ENCODE peak calls at places on chromosomes 6 and 20, in ten cellular contexts. One of them, this sample, is unnamed.
A peak's percentile ranks its signal among the peaks of the same experiment; 100 is the strongest.

GRCh38 chr20:63289311-63290135 is 3.5 kb upstream of the COL20A1 start:
- DNase-seq in NCI-H748 treated with DMSO at 0.1 percent for 48 hours: no peak
- DNase-seq in progenitor cell of endocrine pancreas: no peak
- DNase-seq in activated T-cell treated with anti-CD3 and anti-CD28 coated beads, Interleukin-2, amount 50 U/mL, for 4 hours: no peak
- DNase-seq in glomerular endothelial cell: no peak
- DNase-seq in stimulated activated CD8-positive, alpha-beta memory T cell treated with anti-CD3 and anti-CD28 coated beads, Interleukin-2, amount 100 ng/mL, for 1 hour: no peak
- DNase-seq in AG10803: no peak
- DNase-seq in stimulated activated CD4-positive, alpha-beta T cell treated with anti-CD3 and anti-CD28 coated beads, Interleukin-15, amount 100 ng/mL, for 24 hours: no peak
- DNase-seq in caudate nucleus: no peak
- DNase-seq in iPS DF 6.9: no peak
- DNase-seq in this sample: no peak

GRCh38 chr6:163860194-163861081 is 445.9 kb downstream of the QKI start:
- DNase-seq in NCI-H748 treated with DMSO at 0.1 percent for 48 hours: no peak
- DNase-seq in progenitor cell of endocrine pancreas: no peak
- DNase-seq in activated T-cell treated with anti-CD3 and anti-CD28 coated beads, Interleukin-2, amount 50 U/mL, for 4 hours: no peak
- DNase-seq in glomerular endothelial cell: no peak
- DNase-seq in stimulated activated CD8-positive, alpha-beta memory T cell treated with anti-CD3 and anti-CD28 coated beads, Interleukin-2, amount 100 ng/mL, for 1 hour: no peak
- DNase-seq in AG10803: peak; percentile 63
- DNase-seq in stimulated activated CD4-positive, alpha-beta T cell treated with anti-CD3 and anti-CD28 coated beads, Interleukin-15, amount 100 ng/mL, for 24 hours: no peak
- DNase-seq in caudate nucleus: no peak
- DNase-seq in iPS DF 6.9: no peak
- DNase-seq in this sample: no peak

GRCh38 chr6:37104935-37105781 is 64.8 kb upstream of the PIM1 start:
- DNase-seq in NCI-H748 treated with DMSO at 0.1 percent for 48 hours: no peak
- DNase-seq in progenitor cell of endocrine pancreas: no peak
- DNase-seq in activated T-cell treated with anti-CD3 and anti-CD28 coated beads, Interleukin-2, amount 50 U/mL, for 4 hours: no peak
- DNase-seq in glomerular endothelial cell: no peak
- DNase-seq in stimulated activated CD8-positive, alpha-beta memory T cell treated with anti-CD3 and anti-CD28 coated beads, Interleukin-2, amount 100 ng/mL, for 1 hour: no peak
- DNase-seq in AG10803: no peak
- DNase-seq in stimulated activated CD4-positive, alpha-beta T cell treated with anti-CD3 and anti-CD28 coated beads, Interleukin-15, amount 100 ng/mL, for 24 hours: no peak
- DNase-seq in caudate nucleus: no peak
- DNase-seq in iPS DF 6.9: no peak
- DNase-seq in this sample: no peak

GRCh38 chr6:103672169-103672568 is 1187.5 kb downstream of the HACE1 start:
- DNase-seq in NCI-H748 treated with DMSO at 0.1 percent for 48 hours: no peak
- DNase-seq in progenitor cell of endocrine pancreas: no peak
- DNase-seq in activated T-cell treated with anti-CD3 and anti-CD28 coated beads, Interleukin-2, amount 50 U/mL, for 4 hours: no peak
- DNase-seq in glomerular endothelial cell: no peak
- DNase-seq in stimulated activated CD8-positive, alpha-beta memory T cell treated with anti-CD3 and anti-CD28 coated beads, Interleukin-2, amount 100 ng/mL, for 1 hour: no peak
- DNase-seq in AG10803: no peak
- DNase-seq in stimulated activated CD4-positive, alpha-beta T cell treated with anti-CD3 and anti-CD28 coated beads, Interleukin-15, amount 100 ng/mL, for 24 hours: no peak
- DNase-seq in caudate nucleus: no peak
- DNase-seq in iPS DF 6.9: no peak
- DNase-seq in this sample: no peak

GRCh38 chr20:44217342-44218092 is 6.9 kb upstream of the OSER1 start:
- DNase-seq in NCI-H748 treated with DMSO at 0.1 percent for 48 hours: peak; percentile 54
- DNase-seq in progenitor cell of endocrine pancreas: peak; percentile 62
- DNase-seq in activated T-cell treated with anti-CD3 and anti-CD28 coated beads, Interleukin-2, amount 50 U/mL, for 4 hours: peak; percentile 50
- DNase-seq in glomerular endothelial cell: no peak
- DNase-seq in stimulated activated CD8-positive, alpha-beta memory T cell treated with anti-CD3 and anti-CD28 coated beads, Interleukin-2, amount 100 ng/mL, for 1 hour: peak; percentile 44
- DNase-seq in AG10803: peak; percentile 64
- DNase-seq in stimulated activated CD4-positive, alpha-beta T cell treated with anti-CD3 and anti-CD28 coated beads, Interleukin-15, amount 100 ng/mL, for 24 hours: peak; percentile 78
- DNase-seq in caudate nucleus: peak; percentile 13
- DNase-seq in iPS DF 6.9: peak; percentile 47
- DNase-seq in this sample: peak; percentile 54

GRCh38 chr6:57207872-57208271 is 14.2 kb downstream of the RAB23 start:
- DNase-seq in NCI-H748 treated with DMSO at 0.1 percent for 48 hours: no peak
- DNase-seq in progenitor cell of endocrine pancreas: no peak
- DNase-seq in activated T-cell treated with anti-CD3 and anti-CD28 coated beads, Interleukin-2, amount 50 U/mL, for 4 hours: no peak
- DNase-seq in glomerular endothelial cell: no peak
- DNase-seq in stimulated activated CD8-positive, alpha-beta memory T cell treated with anti-CD3 and anti-CD28 coated beads, Interleukin-2, amount 100 ng/mL, for 1 hour: no peak
- DNase-seq in AG10803: no peak
- DNase-seq in stimulated activated CD4-positive, alpha-beta T cell treated with anti-CD3 and anti-CD28 coated beads, Interleukin-15, amount 100 ng/mL, for 24 hours: no peak
- DNase-seq in caudate nucleus: no peak
- DNase-seq in iPS DF 6.9: no peak
- DNase-seq in this sample: no peak

GRCh38 chr20:35166242-35166830 is 5.5 kb upstream of the PROCR start:
- DNase-seq in NCI-H748 treated with DMSO at 0.1 percent for 48 hours: no peak
- DNase-seq in progenitor cell of endocrine pancreas: no peak
- DNase-seq in activated T-cell treated with anti-CD3 and anti-CD28 coated beads, Interleukin-2, amount 50 U/mL, for 4 hours: no peak
- DNase-seq in glomerular endothelial cell: peak; percentile 91
- DNase-seq in stimulated activated CD8-positive, alpha-beta memory T cell treated with anti-CD3 and anti-CD28 coated beads, Interleukin-2, amount 100 ng/mL, for 1 hour: no peak
- DNase-seq in AG10803: no peak
- DNase-seq in stimulated activated CD4-positive, alpha-beta T cell treated with anti-CD3 and anti-CD28 coated beads, Interleukin-15, amount 100 ng/mL, for 24 hours: no peak
- DNase-seq in caudate nucleus: no peak
- DNase-seq in iPS DF 6.9: no peak
- DNase-seq in this sample: no peak

GRCh38 chr6:33655155-33655554 is 34.0 kb downstream of the ITPR3 start:
- DNase-seq in NCI-H748 treated with DMSO at 0.1 percent for 48 hours: no peak
- DNase-seq in progenitor cell of endocrine pancreas: no peak
- DNase-seq in activated T-cell treated with anti-CD3 and anti-CD28 coated beads, Interleukin-2, amount 50 U/mL, for 4 hours: no peak
- DNase-seq in glomerular endothelial cell: no peak
- DNase-seq in stimulated activated CD8-positive, alpha-beta memory T cell treated with anti-CD3 and anti-CD28 coated beads, Interleukin-2, amount 100 ng/mL, for 1 hour: no peak
- DNase-seq in AG10803: peak; percentile 77
- DNase-seq in stimulated activated CD4-positive, alpha-beta T cell treated with anti-CD3 and anti-CD28 coated beads, Interleukin-15, amount 100 ng/mL, for 24 hours: no peak
- DNase-seq in caudate nucleus: no peak
- DNase-seq in iPS DF 6.9: no peak
- DNase-seq in this sample: no peak

GRCh38 chr6:163745566-163746400 is 331.3 kb downstream of the QKI start:
- DNase-seq in NCI-H748 treated with DMSO at 0.1 percent for 48 hours: no peak
- DNase-seq in progenitor cell of endocrine pancreas: no peak
- DNase-seq in activated T-cell treated with anti-CD3 and anti-CD28 coated beads, Interleukin-2, amount 50 U/mL, for 4 hours: no peak
- DNase-seq in glomerular endothelial cell: no peak
- DNase-seq in stimulated activated CD8-positive, alpha-beta memory T cell treated with anti-CD3 and anti-CD28 coated beads, Interleukin-2, amount 100 ng/mL, for 1 hour: no peak
- DNase-seq in AG10803: peak; percentile 90
- DNase-seq in stimulated activated CD4-positive, alpha-beta T cell treated with anti-CD3 and anti-CD28 coated beads, Interleukin-15, amount 100 ng/mL, for 24 hours: no peak
- DNase-seq in caudate nucleus: no peak
- DNase-seq in iPS DF 6.9: no peak
- DNase-seq in this sample: no peak

GRCh38 chr6:1242439-1242838 is 69.5 kb upstream of the FOXQ1 start:
- DNase-seq in NCI-H748 treated with DMSO at 0.1 percent for 48 hours: no peak
- DNase-seq in progenitor cell of endocrine pancreas: no peak
- DNase-seq in activated T-cell treated with anti-CD3 and anti-CD28 coated beads, Interleukin-2, amount 50 U/mL, for 4 hours: no peak
- DNase-seq in glomerular endothelial cell: no peak
- DNase-seq in stimulated activated CD8-positive, alpha-beta memory T cell treated with anti-CD3 and anti-CD28 coated beads, Interleukin-2, amount 100 ng/mL, for 1 hour: no peak
- DNase-seq in AG10803: peak; percentile 54
- DNase-seq in stimulated activated CD4-positive, alpha-beta T cell treated with anti-CD3 and anti-CD28 coated beads, Interleukin-15, amount 100 ng/mL, for 24 hours: no peak
- DNase-seq in caudate nucleus: no peak
- DNase-seq in iPS DF 6.9: no peak
- DNase-seq in this sample: no peak

GRCh38 chr20:46635514-46636091 is 15.7 kb downstream of the SLC13A3 start:
- DNase-seq in NCI-H748 treated with DMSO at 0.1 percent for 48 hours: no peak
- DNase-seq in progenitor cell of endocrine pancreas: no peak
- DNase-seq in activated T-cell treated with anti-CD3 and anti-CD28 coated beads, Interleukin-2, amount 50 U/mL, for 4 hours: no peak
- DNase-seq in glomerular endothelial cell: no peak
- DNase-seq in stimulated activated CD8-positive, alpha-beta memory T cell treated with anti-CD3 and anti-CD28 coated beads, Interleukin-2, amount 100 ng/mL, for 1 hour: no peak
- DNase-seq in AG10803: no peak
- DNase-seq in stimulated activated CD4-positive, alpha-beta T cell treated with anti-CD3 and anti-CD28 coated beads, Interleukin-15, amount 100 ng/mL, for 24 hours: no peak
- DNase-seq in caudate nucleus: no peak
- DNase-seq in iPS DF 6.9: no peak
- DNase-seq in this sample: no peak

GRCh38 chr6:183668-184067 is 108.6 kb upstream of the DUSP22 start:
- DNase-seq in NCI-H748 treated with DMSO at 0.1 percent for 48 hours: no peak
- DNase-seq in progenitor cell of endocrine pancreas: no peak
- DNase-seq in activated T-cell treated with anti-CD3 and anti-CD28 coated beads, Interleukin-2, amount 50 U/mL, for 4 hours: no peak
- DNase-seq in glomerular endothelial cell: no peak
- DNase-seq in stimulated activated CD8-positive, alpha-beta memory T cell treated with anti-CD3 and anti-CD28 coated beads, Interleukin-2, amount 100 ng/mL, for 1 hour: no peak
- DNase-seq in AG10803: no peak
- DNase-seq in stimulated activated CD4-positive, alpha-beta T cell treated with anti-CD3 and anti-CD28 coated beads, Interleukin-15, amount 100 ng/mL, for 24 hours: no peak
- DNase-seq in caudate nucleus: no peak
- DNase-seq in iPS DF 6.9: no peak
- DNase-seq in this sample: no peak

GRCh38 chr20:62584671-62585512 is 57.4 kb upstream of the SLCO4A1 start:
- DNase-seq in NCI-H748 treated with DMSO at 0.1 percent for 48 hours: no peak
- DNase-seq in progenitor cell of endocrine pancreas: no peak
- DNase-seq in activated T-cell treated with anti-CD3 and anti-CD28 coated beads, Interleukin-2, amount 50 U/mL, for 4 hours: no peak
- DNase-seq in glomerular endothelial cell: no peak
- DNase-seq in stimulated activated CD8-positive, alpha-beta memory T cell treated with anti-CD3 and anti-CD28 coated beads, Interleukin-2, amount 100 ng/mL, for 1 hour: no peak
- DNase-seq in AG10803: no peak
- DNase-seq in stimulated activated CD4-positive, alpha-beta T cell treated with anti-CD3 and anti-CD28 coated beads, Interleukin-15, amount 100 ng/mL, for 24 hours: no peak
- DNase-seq in caudate nucleus: no peak
- DNase-seq in iPS DF 6.9: no peak
- DNase-seq in this sample: no peak

GRCh38 chr6:35977308-35977707 is 47.1 kb downstream of the SLC26A8 start:
- DNase-seq in NCI-H748 treated with DMSO at 0.1 percent for 48 hours: no peak
- DNase-seq in progenitor cell of endocrine pancreas: no peak
- DNase-seq in activated T-cell treated with anti-CD3 and anti-CD28 coated beads, Interleukin-2, amount 50 U/mL, for 4 hours: no peak
- DNase-seq in glomerular endothelial cell: no peak
- DNase-seq in stimulated activated CD8-positive, alpha-beta memory T cell treated with anti-CD3 and anti-CD28 coated beads, Interleukin-2, amount 100 ng/mL, for 1 hour: no peak
- DNase-seq in AG10803: no peak
- DNase-seq in stimulated activated CD4-positive, alpha-beta T cell treated with anti-CD3 and anti-CD28 coated beads, Interleukin-15, amount 100 ng/mL, for 24 hours: no peak
- DNase-seq in caudate nucleus: no peak
- DNase-seq in iPS DF 6.9: no peak
- DNase-seq in this sample: no peak

GRCh38 chr6:54283877-54284860 is 24.1 kb upstream of the TINAG start:
- DNase-seq in NCI-H748 treated with DMSO at 0.1 percent for 48 hours: no peak
- DNase-seq in progenitor cell of endocrine pancreas: no peak
- DNase-seq in activated T-cell treated with anti-CD3 and anti-CD28 coated beads, Interleukin-2, amount 50 U/mL, for 4 hours: no peak
- DNase-seq in glomerular endothelial cell: no peak
- DNase-seq in stimulated activated CD8-positive, alpha-beta memory T cell treated with anti-CD3 and anti-CD28 coated beads, Interleukin-2, amount 100 ng/mL, for 1 hour: no peak
- DNase-seq in AG10803: no peak
- DNase-seq in stimulated activated CD4-positive, alpha-beta T cell treated with anti-CD3 and anti-CD28 coated beads, Interleukin-15, amount 100 ng/mL, for 24 hours: no peak
- DNase-seq in caudate nucleus: no peak
- DNase-seq in iPS DF 6.9: no peak
- DNase-seq in this sample: no peak

GRCh38 chr6:149445095-149445466 is 39.7 kb downstream of the ZC3H12D start:
- DNase-seq in NCI-H748 treated with DMSO at 0.1 percent for 48 hours: no peak
- DNase-seq in progenitor cell of endocrine pancreas: no peak
- DNase-seq in activated T-cell treated with anti-CD3 and anti-CD28 coated beads, Interleukin-2, amount 50 U/mL, for 4 hours: no peak
- DNase-seq in glomerular endothelial cell: no peak
- DNase-seq in stimulated activated CD8-positive, alpha-beta memory T cell treated with anti-CD3 and anti-CD28 coated beads, Interleukin-2, amount 100 ng/mL, for 1 hour: no peak
- DNase-seq in AG10803: no peak
- DNase-seq in stimulated activated CD4-positive, alpha-beta T cell treated with anti-CD3 and anti-CD28 coated beads, Interleukin-15, amount 100 ng/mL, for 24 hours: no peak
- DNase-seq in caudate nucleus: no peak
- DNase-seq in iPS DF 6.9: no peak
- DNase-seq in this sample: no peak

GRCh38 chr6:166677941-166678340 is 50.9 kb upstream of the RPS6KA2 start:
- DNase-seq in NCI-H748 treated with DMSO at 0.1 percent for 48 hours: no peak
- DNase-seq in progenitor cell of endocrine pancreas: no peak
- DNase-seq in activated T-cell treated with anti-CD3 and anti-CD28 coated beads, Interleukin-2, amount 50 U/mL, for 4 hours: no peak
- DNase-seq in glomerular endothelial cell: no peak
- DNase-seq in stimulated activated CD8-positive, alpha-beta memory T cell treated with anti-CD3 and anti-CD28 coated beads, Interleukin-2, amount 100 ng/mL, for 1 hour: no peak
- DNase-seq in AG10803: no peak
- DNase-seq in stimulated activated CD4-positive, alpha-beta T cell treated with anti-CD3 and anti-CD28 coated beads, Interleukin-15, amount 100 ng/mL, for 24 hours: no peak
- DNase-seq in caudate nucleus: no peak
- DNase-seq in iPS DF 6.9: no peak
- DNase-seq in this sample: no peak

GRCh38 chr6:157585274-157586087 is 204.5 kb downstream of the ZDHHC14 start:
- DNase-seq in NCI-H748 treated with DMSO at 0.1 percent for 48 hours: no peak
- DNase-seq in progenitor cell of endocrine pancreas: no peak
- DNase-seq in activated T-cell treated with anti-CD3 and anti-CD28 coated beads, Interleukin-2, amount 50 U/mL, for 4 hours: no peak
- DNase-seq in glomerular endothelial cell: no peak
- DNase-seq in stimulated activated CD8-positive, alpha-beta memory T cell treated with anti-CD3 and anti-CD28 coated beads, Interleukin-2, amount 100 ng/mL, for 1 hour: no peak
- DNase-seq in AG10803: no peak
- DNase-seq in stimulated activated CD4-positive, alpha-beta T cell treated with anti-CD3 and anti-CD28 coated beads, Interleukin-15, amount 100 ng/mL, for 24 hours: no peak
- DNase-seq in caudate nucleus: no peak
- DNase-seq in iPS DF 6.9: no peak
- DNase-seq in this sample: no peak

GRCh38 chr20:6515261-6515660 is 252.2 kb upstream of the BMP2 start:
- DNase-seq in NCI-H748 treated with DMSO at 0.1 percent for 48 hours: no peak
- DNase-seq in progenitor cell of endocrine pancreas: no peak
- DNase-seq in activated T-cell treated with anti-CD3 and anti-CD28 coated beads, Interleukin-2, amount 50 U/mL, for 4 hours: no peak
- DNase-seq in glomerular endothelial cell: no peak
- DNase-seq in stimulated activated CD8-positive, alpha-beta memory T cell treated with anti-CD3 and anti-CD28 coated beads, Interleukin-2, amount 100 ng/mL, for 1 hour: no peak
- DNase-seq in AG10803: no peak
- DNase-seq in stimulated activated CD4-positive, alpha-beta T cell treated with anti-CD3 and anti-CD28 coated beads, Interleukin-15, amount 100 ng/mL, for 24 hours: no peak
- DNase-seq in caudate nucleus: no peak
- DNase-seq in iPS DF 6.9: no peak
- DNase-seq in this sample: no peak

GRCh38 chr20:21145424-21145823 is 19.5 kb downstream of the KIZ start:
- DNase-seq in NCI-H748 treated with DMSO at 0.1 percent for 48 hours: no peak
- DNase-seq in progenitor cell of endocrine pancreas: no peak
- DNase-seq in activated T-cell treated with anti-CD3 and anti-CD28 coated beads, Interleukin-2, amount 50 U/mL, for 4 hours: no peak
- DNase-seq in glomerular endothelial cell: no peak
- DNase-seq in stimulated activated CD8-positive, alpha-beta memory T cell treated with anti-CD3 and anti-CD28 coated beads, Interleukin-2, amount 100 ng/mL, for 1 hour: no peak
- DNase-seq in AG10803: no peak
- DNase-seq in stimulated activated CD4-positive, alpha-beta T cell treated with anti-CD3 and anti-CD28 coated beads, Interleukin-15, amount 100 ng/mL, for 24 hours: no peak
- DNase-seq in caudate nucleus: no peak
- DNase-seq in iPS DF 6.9: no peak
- DNase-seq in this sample: no peak

GRCh38 chr6:11093065-11093590 is 506 bp upstream of the SMIM13 start:
- DNase-seq in NCI-H748 treated with DMSO at 0.1 percent for 48 hours: peak; percentile 65
- DNase-seq in progenitor cell of endocrine pancreas: no peak
- DNase-seq in activated T-cell treated with anti-CD3 and anti-CD28 coated beads, Interleukin-2, amount 50 U/mL, for 4 hours: no peak
- DNase-seq in glomerular endothelial cell: no peak
- DNase-seq in stimulated activated CD8-positive, alpha-beta memory T cell treated with anti-CD3 and anti-CD28 coated beads, Interleukin-2, amount 100 ng/mL, for 1 hour: no peak
- DNase-seq in AG10803: peak; percentile 33
- DNase-seq in stimulated activated CD4-positive, alpha-beta T cell treated with anti-CD3 and anti-CD28 coated beads, Interleukin-15, amount 100 ng/mL, for 24 hours: no peak
- DNase-seq in caudate nucleus: no peak
- DNase-seq in iPS DF 6.9: no peak
- DNase-seq in this sample: peak; percentile 24

GRCh38 chr20:14948416-14948815 is 611.0 kb upstream of the FLRT3 start:
- DNase-seq in NCI-H748 treated with DMSO at 0.1 percent for 48 hours: peak; percentile 23
- DNase-seq in progenitor cell of endocrine pancreas: no peak
- DNase-seq in activated T-cell treated with anti-CD3 and anti-CD28 coated beads, Interleukin-2, amount 50 U/mL, for 4 hours: no peak
- DNase-seq in glomerular endothelial cell: no peak
- DNase-seq in stimulated activated CD8-positive, alpha-beta memory T cell treated with anti-CD3 and anti-CD28 coated beads, Interleukin-2, amount 100 ng/mL, for 1 hour: no peak
- DNase-seq in AG10803: no peak
- DNase-seq in stimulated activated CD4-positive, alpha-beta T cell treated with anti-CD3 and anti-CD28 coated beads, Interleukin-15, amount 100 ng/mL, for 24 hours: no peak
- DNase-seq in caudate nucleus: no peak
- DNase-seq in iPS DF 6.9: no peak
- DNase-seq in this sample: no peak

GRCh38 chr6:44390158-44390683 is 2.7 kb downstream of the CDC5L start:
- DNase-seq in NCI-H748 treated with DMSO at 0.1 percent for 48 hours: no peak
- DNase-seq in progenitor cell of endocrine pancreas: no peak
- DNase-seq in activated T-cell treated with anti-CD3 and anti-CD28 coated beads, Interleukin-2, amount 50 U/mL, for 4 hours: no peak
- DNase-seq in glomerular endothelial cell: no peak
- DNase-seq in stimulated activated CD8-positive, alpha-beta memory T cell treated with anti-CD3 and anti-CD28 coated beads, Interleukin-2, amount 100 ng/mL, for 1 hour: no peak
- DNase-seq in AG10803: no peak
- DNase-seq in stimulated activated CD4-positive, alpha-beta T cell treated with anti-CD3 and anti-CD28 coated beads, Interleukin-15, amount 100 ng/mL, for 24 hours: no peak
- DNase-seq in caudate nucleus: no peak
- DNase-seq in iPS DF 6.9: no peak
- DNase-seq in this sample: no peak

GRCh38 chr6:118621799-118622470 is 29.5 kb downstream of the CEP85L start:
- DNase-seq in NCI-H748 treated with DMSO at 0.1 percent for 48 hours: no peak
- DNase-seq in progenitor cell of endocrine pancreas: no peak
- DNase-seq in activated T-cell treated with anti-CD3 and anti-CD28 coated beads, Interleukin-2, amount 50 U/mL, for 4 hours: no peak
- DNase-seq in glomerular endothelial cell: no peak
- DNase-seq in stimulated activated CD8-positive, alpha-beta memory T cell treated with anti-CD3 and anti-CD28 coated beads, Interleukin-2, amount 100 ng/mL, for 1 hour: no peak
- DNase-seq in AG10803: no peak
- DNase-seq in stimulated activated CD4-positive, alpha-beta T cell treated with anti-CD3 and anti-CD28 coated beads, Interleukin-15, amount 100 ng/mL, for 24 hours: no peak
- DNase-seq in caudate nucleus: no peak
- DNase-seq in iPS DF 6.9: no peak
- DNase-seq in this sample: no peak

GRCh38 chr6:30685157-30685976 is 1.1 kb downstream of the PPP1R18 start:
- DNase-seq in NCI-H748 treated with DMSO at 0.1 percent for 48 hours: no peak
- DNase-seq in progenitor cell of endocrine pancreas: no peak
- DNase-seq in activated T-cell treated with anti-CD3 and anti-CD28 coated beads, Interleukin-2, amount 50 U/mL, for 4 hours: no peak
- DNase-seq in glomerular endothelial cell: no peak
- DNase-seq in stimulated activated CD8-positive, alpha-beta memory T cell treated with anti-CD3 and anti-CD28 coated beads, Interleukin-2, amount 100 ng/mL, for 1 hour: no peak
- DNase-seq in AG10803: no peak
- DNase-seq in stimulated activated CD4-positive, alpha-beta T cell treated with anti-CD3 and anti-CD28 coated beads, Interleukin-15, amount 100 ng/mL, for 24 hours: peak; percentile 40
- DNase-seq in caudate nucleus: no peak
- DNase-seq in iPS DF 6.9: no peak
- DNase-seq in this sample: no peak

GRCh38 chr6:140806431-140806830 is 1326.3 kb upstream of the GJE1 start:
- DNase-seq in NCI-H748 treated with DMSO at 0.1 percent for 48 hours: no peak
- DNase-seq in progenitor cell of endocrine pancreas: no peak
- DNase-seq in activated T-cell treated with anti-CD3 and anti-CD28 coated beads, Interleukin-2, amount 50 U/mL, for 4 hours: no peak
- DNase-seq in glomerular endothelial cell: no peak
- DNase-seq in stimulated activated CD8-positive, alpha-beta memory T cell treated with anti-CD3 and anti-CD28 coated beads, Interleukin-2, amount 100 ng/mL, for 1 hour: no peak
- DNase-seq in AG10803: no peak
- DNase-seq in stimulated activated CD4-positive, alpha-beta T cell treated with anti-CD3 and anti-CD28 coated beads, Interleukin-15, amount 100 ng/mL, for 24 hours: no peak
- DNase-seq in caudate nucleus: no peak
- DNase-seq in iPS DF 6.9: no peak
- DNase-seq in this sample: no peak

This sample was measured in NCI-H1436.